ENCODE peak calls at places on chromosomes 16 and 17, in nine cellular contexts. G is NB4, H is IMR-90, S is heart left ventricle, L is transverse colon, B is ovary, C is A549, A is K562, J is adrenal gland. K is an unnamed sample.

GRCh38 chr16:88415381-88416323 is 32.9 kb downstream of the ZNF469 start:
- DNase-seq in G (no peak), H (no peak), S (no peak), L (no peak), B (no peak), C (no peak), A (peak), J (no peak), K (no peak)

GRCh38 chr16:75250089-75250808 is 1.2 kb downstream of the BCAR1 start:
- DNase-seq in G (no peak), H (no peak), S (peak), L (peak), B (no peak), C (no peak), A (no peak), J (peak), K (peak)

GRCh38 chr17:77810536-77810935 is 148.0 kb upstream of the TNRC6C start:
- DNase-seq in G (no peak), H (peak), S (peak), L (peak), B (peak), C (no peak), A (no peak), J (peak), K (no peak)

GRCh38 chr17:28380572-28380907 is 9.0 kb downstream of the SARM1 start:
- DNase-seq in G (no peak), H (no peak), S (no peak), L (no peak), B (no peak), C (no peak), A (no peak), J (no peak), K (no peak)

GRCh38 chr17:39626671-39627169 is at the start of gene PPP1R1B:
- DNase-seq in G (no peak), H (no peak), S (no peak), L (peak), B (no peak), C (no peak), A (no peak), J (no peak), K (no peak)

GRCh38 chr17:60618080-60618479 is 18.1 kb downstream of the PPM1D start:
- DNase-seq in G (no peak), H (no peak), S (no peak), L (no peak), B (no peak), C (no peak), A (no peak), J (no peak), K (no peak)

GRCh38 chr17:78990349-78991016 is 10.8 kb upstream of the LGALS3BP start:
- DNase-seq in G (no peak), H (no peak), S (peak), L (peak), B (no peak), C (no peak), A (no peak), J (no peak), K (no peak)

GRCh38 chr16:27326738-27327585 is 13.2 kb downstream of the IL4R start:
- DNase-seq in G (peak), H (peak), S (peak), L (peak), B (peak), C (peak), A (no peak), J (peak), K (no peak)

DNA sequence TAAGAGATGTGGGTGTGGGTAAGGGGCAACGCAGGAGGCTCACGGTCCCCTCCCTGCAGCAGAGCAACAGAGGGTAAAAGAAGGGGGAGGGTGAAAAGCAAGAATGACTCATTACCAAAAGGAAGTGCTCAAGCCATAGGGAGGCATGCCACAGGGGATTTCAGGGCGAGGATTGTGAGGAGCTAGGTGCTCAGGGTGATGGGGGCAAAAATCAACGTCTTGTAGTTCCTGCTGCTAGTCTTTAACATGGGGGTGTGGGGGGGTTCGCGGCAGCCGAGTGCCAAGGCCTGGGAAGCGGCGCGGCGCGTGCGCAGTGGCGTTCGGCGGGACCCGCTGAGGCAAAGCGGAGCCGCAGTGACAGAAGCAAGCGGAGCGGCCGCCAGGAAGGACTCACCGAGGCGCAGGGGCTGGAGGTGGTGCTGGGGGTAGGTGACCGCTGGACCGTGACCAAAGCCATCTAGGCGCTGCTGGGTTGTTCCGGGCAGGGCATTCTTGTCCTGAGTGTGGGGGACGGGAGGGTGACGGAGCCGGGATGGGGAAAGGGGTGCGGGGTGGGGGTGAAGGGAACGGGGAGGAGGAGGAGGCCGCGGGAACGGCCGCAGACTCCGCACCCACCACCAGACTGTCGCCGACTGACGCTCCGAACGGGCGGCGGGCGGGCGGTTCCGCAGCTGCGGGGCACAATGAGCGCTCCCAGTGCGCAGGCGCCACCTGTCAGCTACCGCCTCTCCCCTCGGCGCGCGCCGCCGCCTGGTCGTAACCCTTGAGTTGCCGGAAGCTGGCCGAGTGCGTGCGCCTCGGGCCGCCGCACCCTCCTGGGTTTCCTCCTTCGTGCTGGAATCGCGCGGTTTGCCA is at the start of gene SSH2:
- DNase-seq in G (peak), H (peak), S (peak), L (peak), B (peak), C (peak), A (peak), J (peak), K (peak)
- TF ChIP-seq POLR2A in G (peak), H (no peak), S (peak), L (peak), B (no peak), C (peak), A (peak), J (peak), K (peak)

GRCh38 chr16:46822270-46822669 is 8.7 kb downstream of the C16orf87 start:
- DNase-seq in G (no peak), H (peak), S (no peak), L (no peak), B (no peak), C (no peak), A (no peak), J (peak), K (no peak)

GRCh38 chr16:46814790-46815189 is 16.2 kb downstream of the C16orf87 start:
- DNase-seq in G (no peak), H (no peak), S (no peak), L (no peak), B (no peak), C (no peak), A (no peak), J (no peak), K (no peak)

GRCh38 chr16:46813611-46814010 is 17.4 kb downstream of the C16orf87 start:
- DNase-seq in G (no peak), H (no peak), S (no peak), L (no peak), B (no peak), C (no peak), A (no peak), J (no peak), K (no peak)

GRCh38 chr16:46812781-46813555 is 18.0 kb downstream of the C16orf87 start:
- DNase-seq in G (no peak), H (no peak), S (no peak), L (no peak), B (no peak), C (no peak), A (no peak), J (no peak), K (no peak)

GRCh38 chr16:46817961-46818360 is 13.0 kb downstream of the C16orf87 start:
- DNase-seq in G (peak), H (peak), S (no peak), L (no peak), B (no peak), C (no peak), A (no peak), J (peak), K (no peak)
- TF ChIP-seq POLR2A in G (no peak), H (no peak), S (no peak), L (no peak), B (no peak), C (no peak), A (no peak), J (no peak), K (no peak)

GRCh38 chr17:69012895-69013805 is 47.6 kb downstream of the ABCA9 start:
- DNase-seq in G (no peak), H (peak), S (no peak), L (no peak), B (no peak), C (peak), A (peak), J (no peak), K (peak)
- TF ChIP-seq POLR2A in G (no peak), H (no peak), S (no peak), L (no peak), B (no peak), C (no peak), A (no peak), J (no peak), K (no peak)

GRCh38 chr16:4465977-4466779 is 8.2 kb downstream of the NMRAL1 start:
- DNase-seq in G (no peak), H (no peak), S (peak), L (peak), B (no peak), C (no peak), A (no peak), J (no peak), K (no peak)
- TF ChIP-seq POLR2A in G (no peak), H (no peak), S (peak), L (no peak), B (no peak), C (no peak), A (no peak), J (no peak), K (peak)

GRCh38 chr16:30472328-30472942 is at the start of gene ITGAL:
- DNase-seq in G (peak), H (no peak), S (peak), L (peak), B (peak), C (no peak), A (no peak), J (peak), K (no peak)
- TF ChIP-seq POLR2A in G (no peak), H (no peak), S (no peak), L (peak), B (no peak), C (no peak), A (no peak), J (no peak), K (no peak)

GRCh38 chr16:65384441-65384840 is 262.6 kb upstream of the CDH11 start:
- DNase-seq in G (peak), H (no peak), S (no peak), L (no peak), B (no peak), C (no peak), A (no peak), J (no peak), K (no peak)

GRCh38 chr16:65388592-65388991 is 266.7 kb upstream of the CDH11 start:
- DNase-seq in G (no peak), H (peak), S (no peak), L (no peak), B (no peak), C (no peak), A (no peak), J (no peak), K (no peak)

DNA sequence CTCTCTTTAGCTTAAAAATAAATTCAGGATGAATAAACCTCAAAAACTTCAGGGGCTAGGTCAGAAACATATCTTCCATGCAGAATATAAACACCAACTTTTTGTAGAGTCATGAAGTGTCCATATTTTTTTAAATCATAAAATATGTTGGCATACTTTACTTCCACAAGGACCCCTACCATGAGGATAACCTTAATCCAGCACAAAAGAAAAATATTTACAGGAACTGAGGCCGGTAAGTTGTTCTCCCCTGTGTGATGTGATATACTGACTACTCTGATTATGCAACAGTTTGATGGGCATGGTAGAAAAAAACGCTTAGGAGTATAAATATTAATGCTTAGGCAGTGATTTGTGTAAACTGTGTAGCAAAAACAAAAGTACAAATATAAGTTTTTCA is 264.8 kb upstream of the CDH11 start:
- DNase-seq in G (no peak), H (no peak), S (no peak), L (no peak), B (no peak), C (no peak), A (no peak), J (no peak), K (no peak)
- TF ChIP-seq POLR2A in G (no peak), H (no peak), S (no peak), L (no peak), B (no peak), C (no peak), A (no peak), J (no peak), K (no peak)

DNA sequence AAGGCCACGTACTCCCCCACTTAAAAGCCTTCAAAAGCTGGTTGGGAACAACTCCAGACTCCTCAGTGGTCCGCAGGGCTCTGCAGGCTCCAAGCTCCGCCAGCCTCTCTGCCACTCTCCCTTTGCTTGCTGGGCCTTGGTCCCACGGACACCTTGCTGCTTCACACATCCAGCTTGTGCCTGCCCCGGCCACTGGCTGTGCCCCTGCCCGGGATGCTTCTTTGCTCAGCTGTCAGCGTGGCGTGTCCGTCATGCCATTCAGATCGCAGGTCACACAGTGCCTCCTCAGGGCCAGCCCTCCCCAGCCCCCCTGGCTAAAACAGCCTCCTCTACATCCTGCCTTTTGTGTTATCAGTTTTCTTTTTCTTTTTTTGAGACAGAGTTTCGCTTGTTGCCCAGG is 11.8 kb downstream of the ASPHD1 start:
- DNase-seq in G (no peak), H (no peak), S (no peak), L (no peak), B (no peak), C (no peak), A (no peak), J (no peak), K (no peak)
- TF ChIP-seq POLR2A in G (no peak), H (no peak), S (no peak), L (no peak), B (no peak), C (no peak), A (no peak), J (no peak), K (no peak)

DNA sequence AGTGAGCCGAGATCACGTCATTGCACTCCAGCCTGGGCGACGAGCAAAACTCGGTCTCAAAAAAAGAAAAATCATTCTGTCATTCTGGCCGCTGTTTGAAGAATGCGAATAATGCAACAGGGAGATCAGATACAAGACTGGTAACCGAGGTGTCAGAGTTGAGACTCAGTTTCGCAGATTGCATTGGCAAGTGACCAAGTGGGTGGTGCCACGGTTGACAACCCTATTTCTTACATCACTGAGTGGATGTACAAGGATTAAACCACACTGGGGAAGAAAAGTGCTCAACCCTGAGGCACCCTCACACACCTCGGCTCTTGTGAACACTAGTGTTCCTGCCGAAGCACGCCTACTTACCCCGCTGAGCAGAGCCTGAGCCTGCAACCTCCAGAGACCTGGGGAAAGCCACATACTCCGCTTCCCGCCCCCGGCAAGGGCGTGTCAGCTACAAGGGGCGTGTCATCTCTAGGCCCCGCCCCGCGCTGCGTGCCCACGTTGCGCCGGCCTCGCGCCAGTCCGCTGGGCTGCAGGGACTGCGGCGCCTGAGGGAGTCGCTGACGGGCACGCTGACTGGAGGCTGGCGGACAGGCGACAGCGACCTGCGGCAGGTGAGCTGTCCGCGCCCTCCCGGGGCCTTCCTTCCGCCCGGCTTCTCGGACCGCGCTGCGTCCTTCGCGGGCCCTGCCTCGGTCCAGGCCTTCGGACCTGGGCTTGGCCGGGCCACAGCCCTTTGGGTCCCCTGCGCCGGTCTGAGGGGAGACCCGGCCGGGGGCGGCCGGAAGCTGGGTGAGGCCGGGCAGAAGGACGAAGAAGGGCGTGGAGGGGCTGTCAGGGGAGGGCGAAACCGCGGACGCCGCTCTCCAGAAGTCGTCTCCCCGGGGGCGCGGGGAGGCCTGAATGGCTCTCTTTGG is at the start of gene HMOX2:
- DNase-seq in G (peak), H (peak), S (peak), L (peak), B (peak), C (peak), A (peak), J (peak), K (peak)
- TF ChIP-seq POLR2A in G (peak), H (peak), S (peak), L (peak), B (peak), C (peak), A (peak), J (peak), K (peak)

DNA sequence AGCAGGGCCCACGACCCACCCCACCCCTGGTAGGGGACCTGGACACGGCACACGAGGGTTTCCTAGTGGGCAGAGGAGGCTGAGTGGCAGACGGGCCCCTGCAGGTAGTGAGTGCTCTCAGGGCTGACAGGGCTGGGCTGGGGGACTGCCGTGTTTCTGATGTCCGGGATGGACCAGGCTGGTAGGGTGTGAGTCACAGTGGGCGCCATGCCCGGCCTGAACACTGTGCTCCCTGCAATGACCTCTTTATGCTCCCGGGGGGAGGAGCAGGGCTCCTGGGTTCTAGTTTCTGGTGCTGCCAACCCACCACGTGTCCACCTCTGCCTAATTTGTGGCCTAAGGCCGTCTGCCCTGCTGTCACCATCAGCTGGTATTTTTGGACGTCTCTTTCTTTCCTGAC is 26.3 kb downstream of the ARHGAP23 start:
- DNase-seq in G (no peak), H (peak), S (peak), L (peak), B (peak), C (peak), A (no peak), J (peak), K (no peak)
- TF ChIP-seq POLR2A in G (no peak), H (peak), S (peak), L (no peak), B (no peak), C (no peak), A (no peak), J (no peak), K (no peak)

GRCh38 chr16:89573826-89574680 is 1.5 kb upstream of the CPNE7 start:
- DNase-seq in G (no peak), H (no peak), S (no peak), L (no peak), B (no peak), C (no peak), A (no peak), J (no peak), K (no peak)

GRCh38 chr16:89576173-89577054 is 856 bp downstream of the CPNE7 start:
- DNase-seq in G (no peak), H (no peak), S (no peak), L (no peak), B (no peak), C (no peak), A (no peak), J (no peak), K (no peak)

GRCh38 chr16:89574681-89575246 is 794 bp upstream of the CPNE7 start:
- DNase-seq in G (peak), H (peak), S (no peak), L (peak), B (no peak), C (peak), A (peak), J (peak), K (peak)

GRCh38 chr16:89577055-89577759 is 1.6 kb downstream of the CPNE7 start:
- DNase-seq in G (no peak), H (no peak), S (no peak), L (no peak), B (no peak), C (no peak), A (no peak), J (no peak), K (no peak)

GRCh38 chr16:89575247-89576172 is at the start of gene CPNE7:
- DNase-seq in G (no peak), H (no peak), S (no peak), L (no peak), B (no peak), C (peak), A (peak), J (no peak), K (no peak)
- TF ChIP-seq POLR2A in G (no peak), H (no peak), S (no peak), L (no peak), B (no peak), C (no peak), A (no peak), J (no peak), K (no peak)

K was measured in erythroblast.